ENCODE peak calls at places on chromosomes 5 and 9, in four cellular contexts. One of them, this sample, is unnamed.
A peak's percentile ranks its signal among the peaks of the same experiment; 100 is the strongest.

GRCh38 chr9:19809422-19810269 is 20.8 kb upstream of the SLC24A2 start:
- DNase-seq in effector CD4-positive, alpha-beta T cell: no peak
- DNase-seq in activated naive CD8-positive, alpha-beta T cell treated with anti-CD3 and anti-CD28 coated beads, Interleukin-2, amount 10 ng/mL, durations not matched to agents 7 days and 5 days: no peak
- DNase-seq in heart left ventricle: no peak
- DNase-seq in this sample: no peak

GRCh38 chr5:125198270-125198974 is 452.0 kb upstream of the ZNF608 start:
- DNase-seq in effector CD4-positive, alpha-beta T cell: no peak
- DNase-seq in activated naive CD8-positive, alpha-beta T cell treated with anti-CD3 and anti-CD28 coated beads, Interleukin-2, amount 10 ng/mL, durations not matched to agents 7 days and 5 days: no peak
- DNase-seq in heart left ventricle: peak; percentile 65
- DNase-seq in this sample: no peak

GRCh38 chr5:157284458-157285212 is 18.7 kb downstream of the CYFIP2 start:
- DNase-seq in effector CD4-positive, alpha-beta T cell: no peak
- DNase-seq in activated naive CD8-positive, alpha-beta T cell treated with anti-CD3 and anti-CD28 coated beads, Interleukin-2, amount 10 ng/mL, durations not matched to agents 7 days and 5 days: no peak
- DNase-seq in heart left ventricle: no peak
- DNase-seq in this sample: no peak

GRCh38 chr5:34898258-34898895 is 16.9 kb downstream of the RAD1 start:
- DNase-seq in effector CD4-positive, alpha-beta T cell: peak; percentile 46
- DNase-seq in activated naive CD8-positive, alpha-beta T cell treated with anti-CD3 and anti-CD28 coated beads, Interleukin-2, amount 10 ng/mL, durations not matched to agents 7 days and 5 days: peak; percentile 46
- DNase-seq in heart left ventricle: no peak
- DNase-seq in this sample: peak; percentile 67

GRCh38 chr9:68769852-68770251 is 64.8 kb downstream of the PIP5K1B start:
- DNase-seq in effector CD4-positive, alpha-beta T cell: no peak
- DNase-seq in activated naive CD8-positive, alpha-beta T cell treated with anti-CD3 and anti-CD28 coated beads, Interleukin-2, amount 10 ng/mL, durations not matched to agents 7 days and 5 days: no peak
- DNase-seq in heart left ventricle: no peak
- DNase-seq in this sample: no peak

GRCh38 chr9:121698627-121699270 is 47.3 kb downstream of the DAB2IP start:
- DNase-seq in effector CD4-positive, alpha-beta T cell: no peak
- DNase-seq in activated naive CD8-positive, alpha-beta T cell treated with anti-CD3 and anti-CD28 coated beads, Interleukin-2, amount 10 ng/mL, durations not matched to agents 7 days and 5 days: no peak
- DNase-seq in heart left ventricle: no peak
- DNase-seq in this sample: peak; percentile 41

GRCh38 chr5:111774525-111774924 is 17.5 kb upstream of the NREP start:
- DNase-seq in effector CD4-positive, alpha-beta T cell: no peak
- DNase-seq in activated naive CD8-positive, alpha-beta T cell treated with anti-CD3 and anti-CD28 coated beads, Interleukin-2, amount 10 ng/mL, durations not matched to agents 7 days and 5 days: no peak
- DNase-seq in heart left ventricle: no peak
- DNase-seq in this sample: no peak

GRCh38 chr5:170534177-170534576 is 30.4 kb downstream of the KCNIP1 start:
- DNase-seq in effector CD4-positive, alpha-beta T cell: no peak
- DNase-seq in activated naive CD8-positive, alpha-beta T cell treated with anti-CD3 and anti-CD28 coated beads, Interleukin-2, amount 10 ng/mL, durations not matched to agents 7 days and 5 days: no peak
- DNase-seq in heart left ventricle: no peak
- DNase-seq in this sample: no peak

GRCh38 chr5:172798422-172799215 is 27.6 kb upstream of the DUSP1 start:
- DNase-seq in effector CD4-positive, alpha-beta T cell: no peak
- DNase-seq in activated naive CD8-positive, alpha-beta T cell treated with anti-CD3 and anti-CD28 coated beads, Interleukin-2, amount 10 ng/mL, durations not matched to agents 7 days and 5 days: no peak
- DNase-seq in heart left ventricle: no peak
- DNase-seq in this sample: no peak

GRCh38 chr5:124748687-124749594 is 2.5 kb upstream of the ZNF608 start:
- DNase-seq in effector CD4-positive, alpha-beta T cell: no peak
- DNase-seq in activated naive CD8-positive, alpha-beta T cell treated with anti-CD3 and anti-CD28 coated beads, Interleukin-2, amount 10 ng/mL, durations not matched to agents 7 days and 5 days: no peak
- DNase-seq in heart left ventricle: no peak
- DNase-seq in this sample: no peak

GRCh38 chr5:119187776-119188529 is 117.1 kb downstream of the DMXL1 start:
- DNase-seq in effector CD4-positive, alpha-beta T cell: peak; percentile 3
- DNase-seq in activated naive CD8-positive, alpha-beta T cell treated with anti-CD3 and anti-CD28 coated beads, Interleukin-2, amount 10 ng/mL, durations not matched to agents 7 days and 5 days: no peak
- DNase-seq in heart left ventricle: no peak
- DNase-seq in this sample: peak; percentile 4

GRCh38 chr9:14250779-14251145 is 63.2 kb downstream of the NFIB start:
- DNase-seq in effector CD4-positive, alpha-beta T cell: no peak
- DNase-seq in activated naive CD8-positive, alpha-beta T cell treated with anti-CD3 and anti-CD28 coated beads, Interleukin-2, amount 10 ng/mL, durations not matched to agents 7 days and 5 days: no peak
- DNase-seq in heart left ventricle: no peak
- DNase-seq in this sample: no peak

GRCh38 chr5:35417040-35417439 is 186.8 kb upstream of the PRLR start:
- DNase-seq in effector CD4-positive, alpha-beta T cell: no peak
- DNase-seq in activated naive CD8-positive, alpha-beta T cell treated with anti-CD3 and anti-CD28 coated beads, Interleukin-2, amount 10 ng/mL, durations not matched to agents 7 days and 5 days: no peak
- DNase-seq in heart left ventricle: no peak
- DNase-seq in this sample: no peak

GRCh38 chr5:81398741-81399140 is 4.8 kb upstream of the ACOT12 start:
- DNase-seq in effector CD4-positive, alpha-beta T cell: no peak
- DNase-seq in activated naive CD8-positive, alpha-beta T cell treated with anti-CD3 and anti-CD28 coated beads, Interleukin-2, amount 10 ng/mL, durations not matched to agents 7 days and 5 days: no peak
- DNase-seq in heart left ventricle: no peak
- DNase-seq in this sample: no peak

GRCh38 chr9:132754236-132754635 is 84.0 kb downstream of the GTF3C4 start:
- DNase-seq in effector CD4-positive, alpha-beta T cell: no peak
- DNase-seq in activated naive CD8-positive, alpha-beta T cell treated with anti-CD3 and anti-CD28 coated beads, Interleukin-2, amount 10 ng/mL, durations not matched to agents 7 days and 5 days: no peak
- DNase-seq in heart left ventricle: no peak
- DNase-seq in this sample: no peak

GRCh38 chr9:117414906-117415583 is at the start of gene ASTN2:
- DNase-seq in effector CD4-positive, alpha-beta T cell: no peak
- DNase-seq in activated naive CD8-positive, alpha-beta T cell treated with anti-CD3 and anti-CD28 coated beads, Interleukin-2, amount 10 ng/mL, durations not matched to agents 7 days and 5 days: no peak
- DNase-seq in heart left ventricle: no peak
- DNase-seq in this sample: no peak

GRCh38 chr5:122721127-122721526 is 53.8 kb upstream of the SNX2 start:
- DNase-seq in effector CD4-positive, alpha-beta T cell: no peak
- DNase-seq in activated naive CD8-positive, alpha-beta T cell treated with anti-CD3 and anti-CD28 coated beads, Interleukin-2, amount 10 ng/mL, durations not matched to agents 7 days and 5 days: no peak
- DNase-seq in heart left ventricle: no peak
- DNase-seq in this sample: no peak

GRCh38 chr9:136511144-136511669 is 28.4 kb upstream of the SEC16A start:
- DNase-seq in effector CD4-positive, alpha-beta T cell: no peak
- DNase-seq in activated naive CD8-positive, alpha-beta T cell treated with anti-CD3 and anti-CD28 coated beads, Interleukin-2, amount 10 ng/mL, durations not matched to agents 7 days and 5 days: no peak
- DNase-seq in heart left ventricle: no peak
- DNase-seq in this sample: no peak

GRCh38 chr9:86281577-86282076 is 711 bp downstream of the ISCA1 start:
- DNase-seq in effector CD4-positive, alpha-beta T cell: no peak
- DNase-seq in activated naive CD8-positive, alpha-beta T cell treated with anti-CD3 and anti-CD28 coated beads, Interleukin-2, amount 10 ng/mL, durations not matched to agents 7 days and 5 days: peak; percentile 83
- DNase-seq in heart left ventricle: no peak
- DNase-seq in this sample: no peak

GRCh38 chr9:14180077-14180941 is 133.6 kb downstream of the NFIB start:
- DNase-seq in effector CD4-positive, alpha-beta T cell: no peak
- DNase-seq in activated naive CD8-positive, alpha-beta T cell treated with anti-CD3 and anti-CD28 coated beads, Interleukin-2, amount 10 ng/mL, durations not matched to agents 7 days and 5 days: no peak
- DNase-seq in heart left ventricle: no peak
- DNase-seq in this sample: no peak

GRCh38 chr5:126594077-126594476 is 942 bp downstream of the ALDH7A1 start:
- DNase-seq in effector CD4-positive, alpha-beta T cell: no peak
- DNase-seq in activated naive CD8-positive, alpha-beta T cell treated with anti-CD3 and anti-CD28 coated beads, Interleukin-2, amount 10 ng/mL, durations not matched to agents 7 days and 5 days: no peak
- DNase-seq in heart left ventricle: no peak
- DNase-seq in this sample: no peak

GRCh38 chr9:75105019-75105540 is 16.8 kb downstream of the OSTF1 start:
- DNase-seq in effector CD4-positive, alpha-beta T cell: no peak
- DNase-seq in activated naive CD8-positive, alpha-beta T cell treated with anti-CD3 and anti-CD28 coated beads, Interleukin-2, amount 10 ng/mL, durations not matched to agents 7 days and 5 days: no peak
- DNase-seq in heart left ventricle: no peak
- DNase-seq in this sample: no peak

GRCh38 chr5:69213513-69214215 is 21.0 kb upstream of the CDK7 start:
- DNase-seq in effector CD4-positive, alpha-beta T cell: no peak
- DNase-seq in activated naive CD8-positive, alpha-beta T cell treated with anti-CD3 and anti-CD28 coated beads, Interleukin-2, amount 10 ng/mL, durations not matched to agents 7 days and 5 days: no peak
- DNase-seq in heart left ventricle: no peak
- DNase-seq in this sample: no peak

GRCh38 chr5:107231191-107231590 is 439.5 kb downstream of the EFNA5 start:
- DNase-seq in effector CD4-positive, alpha-beta T cell: no peak
- DNase-seq in activated naive CD8-positive, alpha-beta T cell treated with anti-CD3 and anti-CD28 coated beads, Interleukin-2, amount 10 ng/mL, durations not matched to agents 7 days and 5 days: no peak
- DNase-seq in heart left ventricle: no peak
- DNase-seq in this sample: no peak

GRCh38 chr5:33583332-33583731 is 142.6 kb downstream of the TARS1 start:
- DNase-seq in effector CD4-positive, alpha-beta T cell: no peak
- DNase-seq in activated naive CD8-positive, alpha-beta T cell treated with anti-CD3 and anti-CD28 coated beads, Interleukin-2, amount 10 ng/mL, durations not matched to agents 7 days and 5 days: no peak
- DNase-seq in heart left ventricle: no peak
- DNase-seq in this sample: no peak

GRCh38 chr9:88326936-88327335 is 61.3 kb upstream of the SPIN1 start:
- DNase-seq in effector CD4-positive, alpha-beta T cell: no peak
- DNase-seq in activated naive CD8-positive, alpha-beta T cell treated with anti-CD3 and anti-CD28 coated beads, Interleukin-2, amount 10 ng/mL, durations not matched to agents 7 days and 5 days: no peak
- DNase-seq in heart left ventricle: no peak
- DNase-seq in this sample: no peak

GRCh38 chr5:38790891-38791290 is 54.9 kb upstream of the OSMR start:
- DNase-seq in effector CD4-positive, alpha-beta T cell: no peak
- DNase-seq in activated naive CD8-positive, alpha-beta T cell treated with anti-CD3 and anti-CD28 coated beads, Interleukin-2, amount 10 ng/mL, durations not matched to agents 7 days and 5 days: no peak
- DNase-seq in heart left ventricle: no peak
- DNase-seq in this sample: no peak

GRCh38 chr9:694499-695154 is 146.9 kb upstream of the DMRT1 start:
- DNase-seq in effector CD4-positive, alpha-beta T cell: no peak
- DNase-seq in activated naive CD8-positive, alpha-beta T cell treated with anti-CD3 and anti-CD28 coated beads, Interleukin-2, amount 10 ng/mL, durations not matched to agents 7 days and 5 days: no peak
- DNase-seq in heart left ventricle: no peak
- DNase-seq in this sample: no peak

GRCh38 chr9:136552117-136552685 is 6.4 kb upstream of the NOTCH1 start:
- DNase-seq in effector CD4-positive, alpha-beta T cell: no peak
- DNase-seq in activated naive CD8-positive, alpha-beta T cell treated with anti-CD3 and anti-CD28 coated beads, Interleukin-2, amount 10 ng/mL, durations not matched to agents 7 days and 5 days: no peak
- DNase-seq in heart left ventricle: no peak
- DNase-seq in this sample: no peak

GRCh38 chr5:164763211-164763610 is 1257.8 kb downstream of the MAT2B start:
- DNase-seq in effector CD4-positive, alpha-beta T cell: no peak
- DNase-seq in activated naive CD8-positive, alpha-beta T cell treated with anti-CD3 and anti-CD28 coated beads, Interleukin-2, amount 10 ng/mL, durations not matched to agents 7 days and 5 days: no peak
- DNase-seq in heart left ventricle: no peak
- DNase-seq in this sample: no peak

This sample was measured in CD8-positive, alpha-beta memory T cell.